ENCODE peak calls at places on chromosomes 11 and 22, in ten cellular contexts. X is cardiac muscle cell; E is endothelial cell; N is activated gamma-delta T cell treated with anti-CD3 and anti-CD28 coated beads, Interleukin-2, amount 50 U/mL, for 16 hours; M is CD8-positive, alpha-beta memory T cell; A is psoas muscle; D is MCF 10A; H is HFFc6; C is BE2C; Y is Right ventricle myocardium superior. B is an unnamed sample.
A peak's percentile ranks its signal among the peaks of the same experiment; 100 is the strongest.

GRCh38 chr11:123587044-123587443 is 67.4 kb downstream of the SCN3B start:
- DNase-seq in A (no peak), X (no peak), H (no peak), E (no peak), Y (no peak), C (peak; percentile 50), M (no peak), N (no peak), D (peak; percentile 18), B (no peak)

GRCh38 chr22:31083923-31084810 is 3.0 kb downstream of the SMTN start:
- DNase-seq in M (no peak), X (no peak), A (peak; percentile 53), D (no peak), C (no peak), E (no peak), N (no peak), H (no peak), Y (no peak), B (no peak)

GRCh38 chr11:31987118-31988005 is 103.5 kb upstream of the RCN1 start:
- DNase-seq in D (no peak), N (no peak), C (no peak), M (no peak), X (no peak), A (no peak), Y (no peak), H (no peak), E (peak; percentile 38), B (peak; percentile 38)

GRCh38 chr11:79400717-79401330 is 40.0 kb downstream of the TENM4 start:
- DNase-seq in Y (peak; percentile 59), E (peak; percentile 63), C (peak; percentile 64), M (no peak), H (peak; percentile 42), X (peak; percentile 44), D (peak; percentile 70), N (no peak), A (no peak), B (no peak)

GRCh38 chr11:113549061-113549460 is 73.9 kb upstream of the DRD2 start:
- DNase-seq in N (no peak), Y (no peak), E (no peak), X (no peak), D (no peak), H (no peak), A (no peak), M (no peak), C (no peak), B (no peak)

GRCh38 chr11:92745186-92745585 is 224.3 kb upstream of the MTNR1B start:
- DNase-seq in X (no peak), N (no peak), M (no peak), E (no peak), D (no peak), Y (no peak), A (no peak), H (no peak), C (no peak), B (no peak)

GRCh38 chr11:24234822-24235508 is 261.9 kb upstream of the LUZP2 start:
- DNase-seq in D (peak; percentile 27), H (peak; percentile 5), A (no peak), X (peak; percentile 41), M (no peak), E (no peak), N (no peak), C (peak; percentile 65), Y (no peak), B (no peak)

GRCh38 chr11:26247340-26247739 is 84.6 kb upstream of the ANO3 start:
- DNase-seq in E (no peak), X (peak; percentile 33), D (no peak), Y (no peak), H (peak; percentile 69), M (no peak), N (no peak), A (no peak), C (no peak), B (no peak)

GRCh38 chr11:103543456-103543855 is 434.2 kb downstream of the DYNC2H1 start:
- DNase-seq in A (no peak), H (no peak), Y (no peak), C (no peak), X (no peak), M (no peak), N (no peak), E (no peak), D (no peak), B (no peak)

GRCh38 chr11:117831661-117832415 is 7.3 kb upstream of the FXYD2 start:
- DNase-seq in N (no peak), H (no peak), M (no peak), E (no peak), C (no peak), D (no peak), A (no peak), Y (peak; percentile 23), X (no peak), B (no peak)

GRCh38 chr11:73193251-73194033 is 24.6 kb upstream of the P2RY2 start:
- DNase-seq in Y (no peak), X (no peak), M (no peak), C (no peak), E (no peak), H (no peak), N (no peak), D (peak; percentile 43), A (peak; percentile 39), B (no peak)

GRCh38 chr11:79117488-79117887 is 323.3 kb downstream of the TENM4 start:
- DNase-seq in Y (no peak), X (no peak), C (no peak), N (no peak), E (no peak), A (no peak), M (no peak), D (no peak), H (no peak), B (no peak)

GRCh38 chr11:1482581-1483444 is 3.8 kb downstream of the MOB2 start:
- DNase-seq in D (no peak), E (no peak), C (peak; percentile 4), A (peak; percentile 70), H (no peak), M (no peak), X (no peak), Y (peak; percentile 46), N (no peak), B (no peak)

GRCh38 chr11:64223001-64223651 is 2.9 kb downstream of the TRPT1 start:
- DNase-seq in A (peak; percentile 68), N (no peak), D (no peak), M (no peak), X (no peak), C (peak; percentile 58), H (no peak), Y (no peak), E (no peak), B (no peak)

GRCh38 chr22:24440718-24441405 is 13.5 kb downstream of the ADORA2A start:
- DNase-seq in X (no peak), H (no peak), N (no peak), E (no peak), M (no peak), Y (peak; percentile 41), D (no peak), C (no peak), A (peak; percentile 70), B (no peak)

GRCh38 chr11:33402066-33402465 is 144.9 kb downstream of the HIPK3 start:
- DNase-seq in D (no peak), Y (no peak), A (no peak), H (no peak), E (no peak), M (no peak), X (peak; percentile 6), C (no peak), N (no peak), B (no peak)

GRCh38 chr11:39990413-39990812 is 1469.0 kb downstream of the LRRC4C start:
- DNase-seq in A (no peak), N (no peak), C (no peak), D (no peak), M (no peak), Y (no peak), H (no peak), X (no peak), E (no peak), B (no peak)

GRCh38 chr22:40326905-40327735 is 19.2 kb upstream of the ADSL start:
- DNase-seq in A (no peak), Y (no peak), M (no peak), X (peak; percentile 20), E (peak; percentile 39), N (no peak), C (no peak), D (no peak), H (no peak), B (no peak)

GRCh38 chr11:91133361-91133760 is 910.5 kb upstream of the CHORDC1 start:
- DNase-seq in X (no peak), A (no peak), E (no peak), Y (no peak), D (no peak), M (no peak), H (no peak), C (no peak), N (no peak), B (no peak)

B was measured in NCI-H2227 treated with DMSO at 0.1 percent for 48 hours.